ENCODE peak calls at places on chromosomes 11 and 22, in four cellular contexts. M, O, K and L are unnamed samples. For H3K9me3, the result is how much of the 10 kb centered on the place peaks cover.

GRCh38 chr11:134587345-134587744 is 175.3 kb upstream of the B3GAT1 start:
- DNase-seq in M (no peak), O (no peak), K (no peak), L (no peak)

GRCh38 chr11:73693877-73694525 is 47.6 kb downstream of the PLEKHB1 start:
- DNase-seq in O (no peak), K (no peak), M (no peak), L (no peak)

GRCh38 chr22:44337658-44338004 is 24.9 kb upstream of the SHISAL1 start:
- DNase-seq in K (peak), O (peak), M (no peak), L (no peak)

GRCh38 chr22:44317886-44318637 is 5.3 kb upstream of the SHISAL1 start:
- DNase-seq in O (no peak), K (no peak), M (no peak), L (no peak)

GRCh38 chr11:91804057-91804456 is 420.6 kb upstream of the FAT3 start:
- DNase-seq in K (no peak), M (no peak), O (peak), L (no peak)

GRCh38 chr11:115503083-115503885 is 931 bp downstream of the CADM1 start:
- DNase-seq in K (peak), O (peak), M (peak), L (peak)

GRCh38 chr11:113802621-113803020 is 23.0 kb downstream of the CLDN25 start:
- DNase-seq in O (no peak), M (no peak), K (no peak), L (no peak)

GRCh38 chr11:7654094-7654742 is 19.1 kb downstream of the CYB5R2 start:
- DNase-seq in K (no peak), M (no peak), O (no peak), L (no peak)

GRCh38 chr11:94504689-94505293 is 7.5 kb upstream of the C11orf97 start:
- DNase-seq in M (no peak), O (peak), K (no peak), L (no peak)

GRCh38 chr11:132838621-132839020 is 693.7 kb downstream of the OPCML start:
- DNase-seq in O (peak), M (no peak), K (no peak), L (no peak)

GRCh38 chr11:131618203-131618602 is 247.8 kb downstream of the NTM start:
- DNase-seq in M (no peak), O (peak), K (no peak), L (no peak)

GRCh38 chr11:116379185-116379828 is 393.5 kb downstream of the BUD13 start:
- DNase-seq in O (peak), K (no peak), M (no peak), L (peak)

GRCh38 chr11:28470180-28470579 is 362.0 kb downstream of the METTL15 start:
- DNase-seq in O (no peak), M (no peak), K (no peak), L (no peak)

GRCh38 chr11:69837791-69838190 is 18.6 kb upstream of the FGF3 start:
- DNase-seq in O (no peak), M (no peak), K (no peak), L (no peak)

GRCh38 chr11:69834251-69834650 is 15.0 kb upstream of the FGF3 start:
- DNase-seq in O (no peak), M (no peak), K (no peak), L (no peak)

GRCh38 chr11:69834811-69835800 is 15.9 kb upstream of the FGF3 start:
- DNase-seq in M (no peak), K (no peak), O (peak), L (no peak)

GRCh38 chr11:69839516-69839915 is 20.3 kb upstream of the FGF3 start:
- DNase-seq in M (peak), K (no peak), O (no peak), L (no peak)

GRCh38 chr11:69836401-69836800 is 17.2 kb upstream of the FGF3 start:
- DNase-seq in O (no peak), K (no peak), M (no peak), L (no peak)
- H3K9me3 ChIP-seq in O (under half), K (under half), M (under half), L (under half)

GRCh38 chr11:12831471-12832202 is 157.4 kb downstream of the TEAD1 start:
- DNase-seq in K (no peak), O (no peak), M (no peak), L (no peak)
- H3K27ac ChIP-seq in K (no peak), O (no peak), M (no peak), L (no peak)

GRCh38 chr11:83508804-83509203 is 222.6 kb upstream of the CCDC90B start:
- DNase-seq in M (peak), O (no peak), K (no peak), L (no peak)
- H3K9me3 ChIP-seq in M (under half), O (under half), K (under half), L (under half)

DNA sequence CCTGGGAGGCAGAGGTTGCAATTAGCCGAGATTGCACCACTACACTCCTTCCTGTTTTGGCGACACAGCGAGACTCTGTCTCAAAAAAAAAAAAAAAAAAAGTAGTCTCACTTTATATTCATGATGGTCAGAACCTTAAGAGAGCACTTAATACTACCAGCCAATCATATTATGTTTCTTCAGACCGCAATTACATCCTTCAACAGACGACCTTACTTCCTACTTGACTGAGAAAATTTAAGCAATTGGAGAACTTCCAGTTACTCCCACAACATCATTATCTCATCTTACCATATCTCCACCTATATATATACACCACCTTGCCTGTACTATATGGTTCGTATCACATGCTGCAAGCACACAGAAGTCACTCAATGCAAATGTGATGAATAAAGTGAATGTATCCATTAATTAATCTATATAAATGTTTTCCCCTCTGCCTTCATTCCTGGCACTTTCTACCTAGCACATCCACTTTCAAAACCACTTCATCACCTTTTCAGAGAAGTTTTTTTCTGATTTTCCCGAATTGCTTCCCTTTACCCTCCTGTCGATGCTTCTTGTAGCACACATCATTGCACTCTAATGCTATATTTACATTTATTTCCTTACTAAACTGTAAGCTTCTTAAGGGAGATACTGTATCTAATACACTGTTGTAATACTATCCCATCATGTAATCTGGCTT is 13.8 kb downstream of the ATP5MG start:
- DNase-seq in K (no peak), M (no peak), O (no peak), L (no peak)
- H3K27ac ChIP-seq in K (peak), M (no peak), O (no peak), L (peak)

GRCh38 chr22:11605468-11605981 is 3922.5 kb upstream of the OR11H1 start:
- DNase-seq in K (no peak), O (no peak), M (no peak), L (no peak)
- H3K9me3 ChIP-seq in K (under half), O (under half), M (under half), L (under half)

GRCh38 chr22:41397143-41397811 is 15.5 kb downstream of the TEF start:
- DNase-seq in K (no peak), M (no peak), O (no peak), L (no peak)
- H3K27ac ChIP-seq in K (no peak), M (no peak), O (no peak), L (no peak)